ENCODE peak calls at places on chromosome 1, in six cellular contexts. Y is endodermal cell, S is PC-3, N is neural progenitor cell, Q is mammary epithelial cell, H is fibroblast of lung. C is an unnamed sample.

GRCh38 chr1:234488054-234488953 is 9.3 kb upstream of the TARBP1 start:
- DNase-seq in S (no peak), Y (no peak), Q (peak), N (no peak), H (no peak), C (no peak)

GRCh38 chr1:11150326-11150725 is 38.8 kb upstream of the ANGPTL7 start:
- DNase-seq in Q (no peak), H (no peak), N (no peak), Y (no peak), S (no peak), C (no peak)

GRCh38 chr1:22808846-22809501 is 98.3 kb downstream of the EPHB2 start:
- DNase-seq in Y (no peak), N (no peak), S (peak), H (peak), Q (no peak), C (peak)

GRCh38 chr1:164794310-164794709 is 235.3 kb downstream of the PBX1 start:
- DNase-seq in N (no peak), Q (peak), S (peak), Y (no peak), H (peak), C (no peak)

GRCh38 chr1:63662056-63662836 is 69.0 kb downstream of the PGM1 start:
- DNase-seq in N (no peak), H (peak), Q (peak), Y (peak), S (peak), C (no peak)

GRCh38 chr1:211589782-211590721 is 11.1 kb upstream of the SLC30A1 start:
- DNase-seq in Q (peak), Y (no peak), S (no peak), H (peak), N (no peak), C (peak)

GRCh38 chr1:32703479-32704291 is 1.1 kb upstream of the SYNC start:
- DNase-seq in Q (peak), S (peak), Y (peak), H (peak), N (peak), C (peak)

GRCh38 chr1:34781071-34781843 is at the start of gene GJB3:
- DNase-seq in H (peak), Q (peak), N (peak), S (peak), Y (peak), C (no peak)

GRCh38 chr1:30284728-30285460 is 438.5 kb downstream of the MATN1 start:
- DNase-seq in H (no peak), Q (no peak), N (no peak), S (no peak), Y (no peak), C (no peak)

GRCh38 chr1:226625832-226626576 is 77.4 kb downstream of the STUM start:
- DNase-seq in S (no peak), Y (no peak), H (no peak), Q (no peak), N (no peak), C (no peak)

GRCh38 chr1:204384636-204385354 is 25.1 kb upstream of the PLEKHA6 start:
- DNase-seq in Y (peak), N (no peak), Q (peak), H (peak), S (peak), C (no peak)

GRCh38 chr1:53590581-53591515 is 131.6 kb downstream of the DMRTB1 start:
- DNase-seq in S (no peak), Y (peak), H (peak), Q (no peak), N (peak), C (no peak)

GRCh38 chr1:219347843-219348475 is 174.3 kb downstream of the LYPLAL1 start:
- DNase-seq in S (no peak), H (peak), N (no peak), Q (no peak), Y (no peak), C (peak)

GRCh38 chr1:96187027-96187426 is 534.6 kb upstream of the PTBP2 start:
- DNase-seq in N (no peak), S (no peak), Q (no peak), H (no peak), Y (no peak), C (no peak)

GRCh38 chr1:101509370-101509769 is 272.6 kb downstream of the S1PR1 start:
- DNase-seq in Y (no peak), N (no peak), S (no peak), Q (no peak), H (no peak), C (no peak)

GRCh38 chr1:217088521-217089221 is 365.4 kb upstream of the ESRRG start:
- DNase-seq in Q (no peak), H (peak), S (no peak), N (peak), Y (peak), C (no peak)

GRCh38 chr1:35298464-35298863 is 30.0 kb downstream of the ZMYM4 start:
- DNase-seq in Q (peak), S (peak), H (peak), Y (peak), N (peak), C (peak)

GRCh38 chr1:203163891-203164635 is 11.6 kb downstream of the MYBPH start:
- DNase-seq in Y (no peak), H (no peak), Q (no peak), S (no peak), N (no peak), C (no peak)

GRCh38 chr1:169572184-169572583 is 14.1 kb downstream of the F5 start:
- DNase-seq in N (no peak), S (peak), H (peak), Y (no peak), Q (no peak), C (no peak)

DNA sequence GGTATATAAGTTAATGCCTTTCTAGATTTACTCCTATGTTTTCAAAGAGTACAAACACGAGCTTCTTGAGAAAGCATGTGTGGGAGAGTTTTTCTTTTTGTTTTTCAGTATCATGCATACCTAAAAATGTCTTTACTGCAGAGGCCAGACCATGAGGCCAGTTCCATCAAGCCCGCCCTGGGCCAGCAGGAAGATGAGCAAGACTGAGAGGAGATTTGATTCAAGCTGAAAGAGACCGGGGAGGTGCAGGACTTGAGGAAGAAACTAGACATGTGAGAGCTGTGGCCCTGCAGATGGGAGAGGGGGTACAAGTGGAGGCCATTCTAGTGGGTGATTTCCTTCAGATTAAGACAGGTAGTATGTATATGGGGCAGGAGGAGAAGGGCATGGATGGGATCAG is 33.4 kb upstream of the NTPCR start:
- DNase-seq in N (no peak), H (no peak), Y (no peak), Q (no peak), S (no peak), C (no peak)
- H3K9ac ChIP-seq in N (no peak), H (no peak), Y (no peak), Q (no peak), S (no peak), C (no peak)

GRCh38 chr1:31548899-31549806 is 27.2 kb upstream of the TINAGL1 start:
- DNase-seq in Q (peak), N (peak), S (peak), Y (peak), H (peak), C (peak)
- H3K4me3 ChIP-seq in Q (peak), N (peak), S (peak), Y (peak), H (peak), C (peak)

GRCh38 chr1:69827732-69828131 is 260.0 kb downstream of the LRRC7 start:
- DNase-seq in N (no peak), H (no peak), S (no peak), Q (no peak), Y (no peak), C (no peak)
- H3K9ac ChIP-seq in N (no peak), H (no peak), S (no peak), Q (no peak), Y (no peak), C (no peak)

GRCh38 chr1:27526569-27527222 is 36.7 kb upstream of the WASF2 start:
- DNase-seq in Q (peak), S (no peak), N (no peak), H (no peak), Y (no peak), C (no peak)

GRCh38 chr1:27527223-27527856 is 37.4 kb upstream of the WASF2 start:
- DNase-seq in Y (peak), H (no peak), Q (no peak), N (peak), S (no peak), C (peak)

GRCh38 chr1:27523666-27524020 is 33.7 kb upstream of the WASF2 start:
- DNase-seq in Y (no peak), N (no peak), S (no peak), Q (no peak), H (no peak), C (no peak)

GRCh38 chr1:27527857-27528700 is 38.1 kb upstream of the WASF2 start:
- DNase-seq in N (peak), Q (peak), Y (peak), H (no peak), S (peak), C (peak)

DNA sequence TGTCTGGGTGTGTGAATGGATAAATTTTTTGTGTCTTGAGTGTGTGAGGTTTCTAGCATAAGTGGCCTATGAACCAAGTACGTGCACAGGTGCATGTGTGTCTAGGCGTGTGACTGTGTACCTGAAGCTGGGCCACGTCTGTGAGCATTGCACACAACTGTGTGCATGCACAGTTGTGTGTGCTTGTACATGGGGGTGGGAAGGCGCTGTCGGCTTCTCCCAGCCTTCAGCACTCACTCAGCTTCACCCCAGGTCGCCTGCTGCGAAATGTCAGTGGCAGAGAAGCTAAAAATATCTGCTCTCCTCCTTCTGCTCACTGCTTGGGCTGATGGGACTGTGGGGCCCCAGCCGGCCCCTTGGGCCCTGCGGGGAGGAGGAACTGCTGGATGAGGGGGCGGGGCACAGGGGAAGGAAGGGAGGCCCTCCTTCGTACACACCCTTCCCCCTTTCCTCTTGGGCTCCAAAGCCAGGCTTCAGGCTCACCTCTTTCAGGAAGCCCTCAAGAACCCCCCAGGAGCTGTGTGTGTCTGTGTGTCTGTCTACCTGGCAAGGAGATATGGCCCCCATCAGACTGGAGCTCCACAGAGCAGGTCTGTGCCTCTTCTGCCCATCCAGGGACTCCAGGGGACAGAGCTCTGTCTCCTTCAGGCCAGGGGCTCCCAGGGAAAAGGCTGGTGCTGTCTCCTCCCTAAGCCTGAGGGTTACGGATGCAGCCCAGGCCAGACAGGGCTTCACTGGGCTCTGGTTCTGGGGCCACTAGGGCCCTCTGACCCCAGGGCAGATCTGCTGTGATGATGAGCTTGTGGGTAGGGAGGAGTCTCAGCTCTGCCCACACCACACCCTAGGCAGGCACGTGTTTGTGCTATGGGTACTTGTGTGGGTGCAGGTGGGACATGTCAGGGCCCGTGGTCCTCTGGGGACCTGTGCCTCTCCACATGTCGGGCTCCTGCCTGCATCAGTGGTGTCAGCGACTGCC is 35.6 kb upstream of the WASF2 start:
- DNase-seq in S (no peak), Y (peak), N (peak), Q (peak), H (no peak), C (peak)
- H3K4me3 ChIP-seq in S (no peak), Y (no peak), N (peak), Q (no peak), H (peak), C (peak)

DNA sequence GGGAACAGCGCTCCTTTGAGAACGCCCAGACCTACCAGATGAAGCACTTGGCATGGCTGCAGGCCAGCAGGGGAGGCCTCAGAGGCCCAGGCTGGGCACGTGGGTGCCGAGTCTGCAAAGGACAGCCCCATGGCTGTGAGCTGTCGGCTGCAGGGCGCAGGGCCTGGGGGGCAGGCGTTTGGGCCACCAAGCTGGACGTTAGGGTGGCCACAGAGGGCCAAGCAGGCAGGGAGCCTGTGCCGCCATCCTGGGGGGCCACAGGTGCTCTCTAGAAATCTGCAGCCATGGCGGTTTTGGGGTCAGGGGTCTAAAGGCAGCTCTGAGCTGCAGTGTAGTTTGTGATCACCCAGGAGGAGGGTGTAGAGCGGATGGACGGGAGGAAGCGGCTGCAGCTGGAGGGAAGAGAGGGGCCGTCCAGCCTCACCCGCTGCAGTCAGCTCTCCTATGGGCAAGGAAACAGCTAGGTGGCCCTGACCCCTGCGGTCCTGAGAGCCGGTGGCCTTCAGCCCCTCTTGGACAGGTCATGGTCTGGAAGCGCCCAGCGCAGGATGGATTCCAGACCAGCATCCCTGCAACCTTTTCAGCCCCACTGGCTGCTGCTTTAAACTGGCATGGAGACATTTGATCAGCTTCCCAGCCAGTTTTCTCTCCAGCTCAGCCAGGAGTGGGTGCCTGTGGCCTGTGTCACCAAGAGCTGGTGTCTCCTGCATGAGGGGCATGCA is 11.0 kb downstream of the IBA57 start:
- DNase-seq in N (no peak), S (no peak), Q (no peak), H (no peak), Y (no peak), C (peak)
- H3K9ac ChIP-seq in N (no peak), S (no peak), Q (no peak), H (no peak), Y (no peak), C (no peak)

DNA sequence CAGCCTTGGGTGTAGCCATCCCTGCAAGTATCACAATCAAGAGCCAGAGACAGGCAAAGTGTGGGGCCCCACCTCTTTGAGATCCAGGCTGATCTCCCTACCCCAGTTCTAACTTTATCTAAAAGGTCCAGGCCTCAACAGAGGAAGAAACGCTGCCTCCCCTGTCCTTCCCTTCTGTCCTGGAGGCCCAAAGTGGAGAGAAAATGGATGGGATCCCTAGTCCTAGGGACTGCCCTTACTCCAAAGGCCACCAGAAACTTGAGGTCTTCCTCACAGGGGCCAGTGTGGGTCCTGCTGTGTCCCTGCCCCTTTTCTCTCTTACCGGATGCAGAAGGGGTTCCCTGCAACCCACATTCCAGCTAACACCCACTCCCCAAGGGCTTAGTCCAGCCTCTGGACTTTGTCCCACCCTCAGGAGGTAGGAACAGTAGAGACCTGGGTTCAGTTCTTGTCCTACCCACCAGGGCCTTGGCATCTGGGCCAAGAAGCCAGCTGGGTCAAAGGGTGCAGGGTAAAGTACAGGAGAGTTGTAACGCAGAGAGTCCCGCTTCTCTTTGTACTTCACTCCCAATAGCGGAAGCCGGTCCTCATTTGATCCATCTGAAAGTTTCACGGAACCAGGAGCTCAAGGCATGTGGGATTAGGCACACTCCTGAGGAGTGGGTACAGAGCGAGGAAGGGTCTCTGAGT is 1.9 kb downstream of the HDGF start:
- DNase-seq in Q (no peak), S (peak), Y (peak), N (no peak), H (no peak), C (no peak)
- H3K4me3 ChIP-seq in Q (peak), S (peak), Y (peak), N (peak), H (peak), C (peak)

GRCh38 chr1:153608089-153608672 is 4.8 kb downstream of the S100A16 start:
- DNase-seq in Q (peak), S (peak), Y (peak), H (no peak), N (no peak), C (peak)
- H3K9ac ChIP-seq in Q (peak), S (peak), Y (no peak), H (peak), N (no peak), C (peak)

DNA sequence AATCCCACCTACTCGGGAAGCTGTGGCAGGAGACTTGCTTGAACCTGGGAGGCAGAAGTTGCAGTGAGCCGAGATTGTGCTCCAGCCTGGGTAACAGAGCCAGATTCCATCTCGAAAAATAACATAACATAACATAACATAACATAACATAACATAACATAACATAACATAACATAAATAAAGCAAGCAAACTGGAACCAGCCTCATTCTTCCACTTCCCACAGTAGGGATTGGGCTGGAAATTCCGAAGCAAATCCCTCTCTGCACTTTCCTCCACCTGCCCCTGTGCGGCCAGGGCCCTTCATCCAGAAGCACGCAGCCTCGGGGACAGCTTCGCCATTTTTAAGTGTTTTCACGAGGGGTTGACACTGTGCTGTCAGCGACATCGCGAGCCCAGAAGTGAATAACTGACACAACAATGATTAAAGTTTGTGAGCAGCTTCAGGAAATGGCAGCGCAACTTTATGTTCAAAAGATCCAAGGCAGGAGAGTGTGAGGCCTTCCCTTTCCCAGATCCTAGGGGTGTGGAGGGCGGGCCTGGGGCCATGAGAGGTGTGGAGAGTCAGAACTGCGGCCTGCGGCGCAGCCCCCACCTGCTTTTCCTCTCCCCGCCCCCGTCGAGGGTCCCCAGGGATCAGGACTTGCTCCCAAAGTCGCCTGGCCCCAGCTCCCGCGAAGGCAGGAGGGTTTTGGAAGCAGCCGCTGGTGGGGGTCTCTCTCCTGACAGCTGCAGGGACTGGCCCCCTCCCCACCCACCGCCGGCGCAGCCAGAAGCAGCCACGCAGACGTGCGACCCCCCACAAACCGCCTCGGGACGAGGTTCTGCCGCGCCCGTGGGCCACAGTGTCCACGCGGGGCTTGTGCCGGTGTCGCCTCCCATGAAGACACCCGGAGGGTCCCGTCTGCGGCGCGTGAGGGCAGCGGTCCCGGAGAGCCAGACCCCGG is 656 bp upstream of the GABRD start:
- DNase-seq in Q (no peak), S (no peak), H (no peak), Y (peak), N (peak), C (no peak)
- H3K4me3 ChIP-seq in Q (no peak), S (no peak), H (no peak), Y (no peak), N (peak), C (no peak)

DNA sequence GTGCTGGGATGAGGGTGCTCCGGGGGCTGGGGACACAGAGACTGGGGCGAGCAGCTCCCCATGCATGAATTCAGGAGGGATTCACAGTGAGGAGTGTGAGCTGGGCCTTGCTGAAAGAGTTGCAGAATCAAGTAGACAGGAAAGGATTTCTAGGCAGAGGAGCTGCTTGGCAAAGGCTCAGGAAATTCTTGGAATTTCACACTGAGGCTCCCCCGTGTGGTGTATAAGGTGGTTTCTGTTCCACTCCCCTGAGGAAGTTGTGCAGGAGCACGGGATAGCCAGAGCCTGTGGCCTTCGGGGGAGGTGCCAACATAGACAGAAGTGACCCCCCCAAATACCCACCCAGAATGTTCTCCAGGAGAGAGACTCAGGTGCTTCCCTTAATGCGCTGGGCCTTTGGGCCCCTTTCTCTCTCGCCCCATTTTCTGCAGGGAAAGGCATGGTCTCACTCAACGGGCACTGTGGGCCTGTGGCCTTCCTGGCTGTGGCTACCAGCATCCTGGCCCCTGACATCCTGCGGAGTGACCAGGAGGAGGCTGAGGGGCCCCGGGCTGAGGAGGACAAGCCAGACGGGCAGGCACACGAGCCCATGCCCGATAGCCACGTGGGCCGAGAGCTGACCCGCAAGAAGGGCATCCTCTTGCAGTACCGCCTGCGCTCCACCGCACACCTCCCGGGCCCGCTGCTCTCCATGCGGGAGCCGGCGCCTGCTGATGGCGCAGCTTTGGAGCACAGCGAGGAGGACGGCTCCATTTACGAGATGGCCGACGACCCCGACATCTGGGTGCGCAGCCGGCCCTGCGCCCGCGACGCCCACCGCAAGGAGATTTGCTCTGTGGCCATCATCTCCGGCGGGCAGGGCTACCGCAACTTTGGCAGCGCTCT is 58.5 kb upstream of the ACTL8 start:
- DNase-seq in Q (peak), H (peak), N (peak), Y (peak), S (peak), C (no peak)
- H3K9ac ChIP-seq in Q (no peak), H (no peak), N (no peak), Y (no peak), S (no peak), C (no peak)

C was measured in kidney.